ENCODE peak calls at places on chromosome 5, in nine cellular contexts. One of them, this sample, is unnamed.

GRCh38 chr5:157050050-157050449 is 8.9 kb downstream of the HAVCR1 start:
- DNase-seq in CD8-positive, alpha-beta T cell: no peak
- DNase-seq in heart left ventricle: no peak
- DNase-seq in A673: no peak
- DNase-seq in fibroblast of pulmonary artery: no peak
- DNase-seq in dorsolateral prefrontal cortex: no peak
- DNase-seq in choroid plexus epithelial cell: no peak
- DNase-seq in A549: no peak
- DNase-seq in fibroblast of lung: no peak
- DNase-seq in this sample: no peak

GRCh38 chr5:50963647-50964584 is 297.5 kb downstream of the PARP8 start:
- DNase-seq in heart left ventricle: no peak
- DNase-seq in A673: peak; percentile 19
- DNase-seq in choroid plexus epithelial cell: no peak
- DNase-seq in A549: no peak
- DNase-seq in dorsolateral prefrontal cortex: no peak
- DNase-seq in CD8-positive, alpha-beta T cell: no peak
- DNase-seq in fibroblast of pulmonary artery: no peak
- DNase-seq in fibroblast of lung: no peak
- DNase-seq in this sample: no peak

GRCh38 chr5:124057815-124058231 is 545.8 kb downstream of the CSNK1G3 start:
- DNase-seq in choroid plexus epithelial cell: no peak
- DNase-seq in A549: no peak
- DNase-seq in A673: no peak
- DNase-seq in fibroblast of lung: no peak
- DNase-seq in fibroblast of pulmonary artery: no peak
- DNase-seq in CD8-positive, alpha-beta T cell: no peak
- DNase-seq in dorsolateral prefrontal cortex: no peak
- DNase-seq in heart left ventricle: no peak
- DNase-seq in this sample: no peak

GRCh38 chr5:124289641-124290201 is 456.7 kb downstream of the ZNF608 start:
- DNase-seq in A673: no peak
- DNase-seq in CD8-positive, alpha-beta T cell: no peak
- DNase-seq in heart left ventricle: no peak
- DNase-seq in dorsolateral prefrontal cortex: peak; percentile 31
- DNase-seq in fibroblast of pulmonary artery: no peak
- DNase-seq in fibroblast of lung: no peak
- DNase-seq in choroid plexus epithelial cell: no peak
- DNase-seq in A549: no peak
- DNase-seq in this sample: no peak

GRCh38 chr5:107806271-107806670 is 135.5 kb upstream of the EFNA5 start:
- DNase-seq in dorsolateral prefrontal cortex: no peak
- DNase-seq in A549: no peak
- DNase-seq in choroid plexus epithelial cell: no peak
- DNase-seq in fibroblast of lung: no peak
- DNase-seq in fibroblast of pulmonary artery: no peak
- DNase-seq in CD8-positive, alpha-beta T cell: no peak
- DNase-seq in heart left ventricle: no peak
- DNase-seq in A673: no peak
- DNase-seq in this sample: no peak

GRCh38 chr5:143166661-143167420 is 236.6 kb downstream of the NR3C1 start:
- DNase-seq in A549: no peak
- DNase-seq in CD8-positive, alpha-beta T cell: no peak
- DNase-seq in A673: no peak
- DNase-seq in fibroblast of pulmonary artery: no peak
- DNase-seq in fibroblast of lung: no peak
- DNase-seq in dorsolateral prefrontal cortex: no peak
- DNase-seq in heart left ventricle: no peak
- DNase-seq in choroid plexus epithelial cell: no peak
- DNase-seq in this sample: no peak

GRCh38 chr5:168670881-168671575 is 91.9 kb upstream of the PANK3 start:
- DNase-seq in dorsolateral prefrontal cortex: no peak
- DNase-seq in A673: no peak
- DNase-seq in choroid plexus epithelial cell: no peak
- DNase-seq in CD8-positive, alpha-beta T cell: no peak
- DNase-seq in A549: no peak
- DNase-seq in fibroblast of lung: no peak
- DNase-seq in heart left ventricle: no peak
- DNase-seq in fibroblast of pulmonary artery: no peak
- DNase-seq in this sample: no peak

GRCh38 chr5:150556859-150557506 is 49.1 kb downstream of the NDST1 start:
- DNase-seq in fibroblast of lung: no peak
- DNase-seq in CD8-positive, alpha-beta T cell: no peak
- DNase-seq in heart left ventricle: no peak
- DNase-seq in A673: no peak
- DNase-seq in A549: no peak
- DNase-seq in dorsolateral prefrontal cortex: no peak
- DNase-seq in choroid plexus epithelial cell: no peak
- DNase-seq in fibroblast of pulmonary artery: no peak
- DNase-seq in this sample: no peak

GRCh38 chr5:140042551-140043507 is at the start of gene NRG2:
- DNase-seq in fibroblast of pulmonary artery: peak; percentile 44
- DNase-seq in dorsolateral prefrontal cortex: peak; percentile 66
- DNase-seq in A549: peak; percentile 89
- DNase-seq in heart left ventricle: peak; percentile 74
- DNase-seq in choroid plexus epithelial cell: peak; percentile 21
- DNase-seq in A673: peak; percentile 66
- DNase-seq in fibroblast of lung: peak; percentile 30
- DNase-seq in CD8-positive, alpha-beta T cell: peak; percentile 46
- DNase-seq in this sample: peak; percentile 43

GRCh38 chr5:138716456-138716924 is 36.7 kb upstream of the CTNNA1 start:
- DNase-seq in dorsolateral prefrontal cortex: no peak
- DNase-seq in choroid plexus epithelial cell: peak; percentile 57
- DNase-seq in heart left ventricle: no peak
- DNase-seq in A673: no peak
- DNase-seq in fibroblast of pulmonary artery: peak; percentile 39
- DNase-seq in A549: no peak
- DNase-seq in fibroblast of lung: no peak
- DNase-seq in CD8-positive, alpha-beta T cell: no peak
- DNase-seq in this sample: no peak

GRCh38 chr5:26802944-26803343 is 235.4 kb downstream of the CDH9 start:
- DNase-seq in heart left ventricle: no peak
- DNase-seq in fibroblast of pulmonary artery: no peak
- DNase-seq in choroid plexus epithelial cell: no peak
- DNase-seq in dorsolateral prefrontal cortex: no peak
- DNase-seq in fibroblast of lung: no peak
- DNase-seq in A673: no peak
- DNase-seq in CD8-positive, alpha-beta T cell: no peak
- DNase-seq in A549: no peak
- DNase-seq in this sample: no peak

GRCh38 chr5:26805076-26805475 is 233.3 kb downstream of the CDH9 start:
- DNase-seq in dorsolateral prefrontal cortex: no peak
- DNase-seq in A673: no peak
- DNase-seq in CD8-positive, alpha-beta T cell: no peak
- DNase-seq in choroid plexus epithelial cell: peak; percentile 1
- DNase-seq in fibroblast of lung: no peak
- DNase-seq in A549: no peak
- DNase-seq in heart left ventricle: no peak
- DNase-seq in fibroblast of pulmonary artery: no peak
- DNase-seq in this sample: no peak

GRCh38 chr5:26812714-26813113 is 225.7 kb downstream of the CDH9 start:
- DNase-seq in fibroblast of lung: no peak
- DNase-seq in A549: no peak
- DNase-seq in A673: no peak
- DNase-seq in CD8-positive, alpha-beta T cell: no peak
- DNase-seq in heart left ventricle: no peak
- DNase-seq in fibroblast of pulmonary artery: no peak
- DNase-seq in dorsolateral prefrontal cortex: no peak
- DNase-seq in choroid plexus epithelial cell: no peak
- DNase-seq in this sample: no peak

GRCh38 chr5:26813235-26813634 is 225.2 kb downstream of the CDH9 start:
- DNase-seq in A673: no peak
- DNase-seq in choroid plexus epithelial cell: no peak
- DNase-seq in CD8-positive, alpha-beta T cell: no peak
- DNase-seq in heart left ventricle: no peak
- DNase-seq in fibroblast of lung: no peak
- DNase-seq in dorsolateral prefrontal cortex: no peak
- DNase-seq in A549: no peak
- DNase-seq in fibroblast of pulmonary artery: no peak
- DNase-seq in this sample: no peak

GRCh38 chr5:26807231-26808199 is 230.9 kb downstream of the CDH9 start:
- DNase-seq in dorsolateral prefrontal cortex: no peak
- DNase-seq in A673: no peak
- DNase-seq in heart left ventricle: no peak
- DNase-seq in CD8-positive, alpha-beta T cell: no peak
- DNase-seq in choroid plexus epithelial cell: no peak
- DNase-seq in A549: no peak
- DNase-seq in fibroblast of pulmonary artery: no peak
- DNase-seq in fibroblast of lung: no peak
- DNase-seq in this sample: no peak
- TF ChIP-seq CTCF in dorsolateral prefrontal cortex: no peak
- TF ChIP-seq CTCF in A673: no peak
- TF ChIP-seq CTCF in heart left ventricle: no peak
- TF ChIP-seq CTCF in CD8-positive, alpha-beta T cell: no peak
- TF ChIP-seq CTCF in choroid plexus epithelial cell: no peak
- TF ChIP-seq CTCF in A549: no peak
- TF ChIP-seq CTCF in fibroblast of pulmonary artery: no peak
- TF ChIP-seq CTCF in fibroblast of lung: no peak
- TF ChIP-seq CTCF in this sample: no peak

GRCh38 chr5:135029468-135030122 is 4.4 kb downstream of the PITX1 start:
- DNase-seq in dorsolateral prefrontal cortex: no peak
- DNase-seq in CD8-positive, alpha-beta T cell: no peak
- DNase-seq in heart left ventricle: no peak
- DNase-seq in choroid plexus epithelial cell: no peak
- DNase-seq in A673: no peak
- DNase-seq in fibroblast of lung: peak; percentile 14
- DNase-seq in fibroblast of pulmonary artery: peak; percentile 4
- DNase-seq in A549: no peak
- DNase-seq in this sample: no peak

GRCh38 chr5:135027318-135027698 is 6.7 kb downstream of the PITX1 start:
- DNase-seq in dorsolateral prefrontal cortex: no peak
- DNase-seq in choroid plexus epithelial cell: no peak
- DNase-seq in CD8-positive, alpha-beta T cell: no peak
- DNase-seq in heart left ventricle: no peak
- DNase-seq in fibroblast of lung: no peak
- DNase-seq in A549: no peak
- DNase-seq in A673: no peak
- DNase-seq in fibroblast of pulmonary artery: no peak
- DNase-seq in this sample: no peak

GRCh38 chr5:135030123-135030517 is 3.9 kb downstream of the PITX1 start:
- DNase-seq in heart left ventricle: no peak
- DNase-seq in CD8-positive, alpha-beta T cell: no peak
- DNase-seq in A673: no peak
- DNase-seq in dorsolateral prefrontal cortex: no peak
- DNase-seq in choroid plexus epithelial cell: no peak
- DNase-seq in fibroblast of lung: no peak
- DNase-seq in fibroblast of pulmonary artery: no peak
- DNase-seq in A549: no peak
- DNase-seq in this sample: no peak

GRCh38 chr5:135027699-135028615 is 6.1 kb downstream of the PITX1 start:
- DNase-seq in choroid plexus epithelial cell: no peak
- DNase-seq in A549: no peak
- DNase-seq in CD8-positive, alpha-beta T cell: no peak
- DNase-seq in A673: no peak
- DNase-seq in fibroblast of lung: no peak
- DNase-seq in dorsolateral prefrontal cortex: no peak
- DNase-seq in heart left ventricle: no peak
- DNase-seq in fibroblast of pulmonary artery: no peak
- DNase-seq in this sample: no peak

GRCh38 chr5:135028791-135029467 is 5.1 kb downstream of the PITX1 start:
- DNase-seq in heart left ventricle: no peak
- DNase-seq in A549: no peak
- DNase-seq in A673: no peak
- DNase-seq in choroid plexus epithelial cell: no peak
- DNase-seq in fibroblast of pulmonary artery: peak; percentile 2
- DNase-seq in dorsolateral prefrontal cortex: no peak
- DNase-seq in CD8-positive, alpha-beta T cell: no peak
- DNase-seq in fibroblast of lung: no peak
- DNase-seq in this sample: no peak
- H3K4me3 ChIP-seq in heart left ventricle: no peak overlapping the region
- H3K4me3 ChIP-seq in A549: no peak overlapping the region
- H3K4me3 ChIP-seq in A673: no peak overlapping the region
- H3K4me3 ChIP-seq in choroid plexus epithelial cell: no peak overlapping the region
- H3K4me3 ChIP-seq in fibroblast of pulmonary artery: no peak overlapping the region
- H3K4me3 ChIP-seq in dorsolateral prefrontal cortex: no peak overlapping the region
- H3K4me3 ChIP-seq in CD8-positive, alpha-beta T cell: no peak overlapping the region
- H3K4me3 ChIP-seq in fibroblast of lung: no peak overlapping the region
- H3K4me3 ChIP-seq in this sample: no peak overlapping the region

DNA sequence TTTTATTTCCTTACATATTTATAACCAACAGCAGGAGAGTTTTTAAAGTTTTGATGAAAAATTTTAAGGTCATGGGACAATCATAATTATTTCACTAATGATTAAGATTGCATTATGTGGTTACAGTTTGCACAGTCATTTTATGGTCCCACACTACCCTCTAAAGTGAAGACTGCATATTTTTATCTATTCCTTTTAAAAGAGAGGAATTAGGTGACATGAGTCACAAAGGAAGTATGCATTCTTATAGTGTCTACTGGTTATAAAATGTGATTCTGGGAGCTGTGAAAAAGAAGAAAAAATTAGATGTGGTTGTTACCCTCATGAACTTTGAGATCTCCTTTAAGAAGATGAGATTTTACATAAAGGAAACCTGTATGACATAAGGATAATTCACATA is 87.9 kb upstream of the GRIA1 start:
- DNase-seq in A549: no peak
- DNase-seq in choroid plexus epithelial cell: peak; percentile 18
- DNase-seq in A673: peak; percentile 38
- DNase-seq in CD8-positive, alpha-beta T cell: no peak
- DNase-seq in fibroblast of pulmonary artery: peak; percentile 10
- DNase-seq in fibroblast of lung: no peak
- DNase-seq in heart left ventricle: no peak
- DNase-seq in dorsolateral prefrontal cortex: no peak
- DNase-seq in this sample: peak; percentile 80
- TF ChIP-seq CTCF in A549: no peak
- TF ChIP-seq CTCF in choroid plexus epithelial cell: no peak
- TF ChIP-seq CTCF in A673: no peak
- TF ChIP-seq CTCF in CD8-positive, alpha-beta T cell: no peak
- TF ChIP-seq CTCF in fibroblast of pulmonary artery: no peak
- TF ChIP-seq CTCF in fibroblast of lung: no peak
- TF ChIP-seq CTCF in heart left ventricle: no peak
- TF ChIP-seq CTCF in dorsolateral prefrontal cortex: no peak
- TF ChIP-seq CTCF in this sample: no peak

DNA sequence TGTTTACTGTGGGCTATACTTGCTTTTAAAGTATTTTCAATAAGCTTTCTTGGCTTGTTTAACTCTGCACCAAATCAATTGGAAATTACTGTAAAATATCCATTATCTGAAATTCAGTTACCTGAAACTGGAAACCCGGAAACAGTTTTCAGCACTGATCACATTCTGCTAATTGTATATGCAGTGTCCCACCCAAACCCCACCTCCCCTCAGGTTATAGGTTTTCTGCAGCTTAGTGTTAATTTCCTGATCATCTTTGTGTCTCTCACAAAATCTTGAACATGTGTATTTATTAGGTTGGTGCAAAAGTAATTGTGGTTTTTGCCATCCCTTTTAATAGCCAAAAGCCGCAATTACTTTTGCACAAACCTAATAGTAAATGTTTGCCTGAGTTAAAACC is 1.3 kb downstream of the SNX2 start:
- DNase-seq in A549: no peak
- DNase-seq in fibroblast of lung: no peak
- DNase-seq in dorsolateral prefrontal cortex: no peak
- DNase-seq in heart left ventricle: no peak
- DNase-seq in choroid plexus epithelial cell: no peak
- DNase-seq in CD8-positive, alpha-beta T cell: no peak
- DNase-seq in A673: no peak
- DNase-seq in fibroblast of pulmonary artery: no peak
- DNase-seq in this sample: no peak
- H3K4me3 ChIP-seq in A549: peak overlapping the region; percentile 84
- H3K4me3 ChIP-seq in fibroblast of lung: peak overlapping the region; percentile 97
- H3K4me3 ChIP-seq in dorsolateral prefrontal cortex: peak overlapping the region; percentile 86
- H3K4me3 ChIP-seq in heart left ventricle: peak overlapping the region; percentile 71
- H3K4me3 ChIP-seq in choroid plexus epithelial cell: peak overlapping the region; percentile 93
- H3K4me3 ChIP-seq in CD8-positive, alpha-beta T cell: peak overlapping the region; percentile 72
- H3K4me3 ChIP-seq in A673: peak overlapping the region; percentile 98
- H3K4me3 ChIP-seq in fibroblast of pulmonary artery: peak overlapping the region; percentile 99
- H3K4me3 ChIP-seq in this sample: peak overlapping the region; percentile 95

GRCh38 chr5:171272996-171273970 is 35.8 kb upstream of the TLX3 start:
- DNase-seq in A549: no peak
- DNase-seq in heart left ventricle: no peak
- DNase-seq in fibroblast of lung: peak; percentile 26
- DNase-seq in CD8-positive, alpha-beta T cell: no peak
- DNase-seq in A673: no peak
- DNase-seq in fibroblast of pulmonary artery: peak; percentile 49
- DNase-seq in choroid plexus epithelial cell: peak; percentile 72
- DNase-seq in dorsolateral prefrontal cortex: no peak
- DNase-seq in this sample: peak; percentile 48
- TF ChIP-seq CTCF in A549: peak; percentile 40
- TF ChIP-seq CTCF in heart left ventricle: peak; percentile 19
- TF ChIP-seq CTCF in fibroblast of lung: peak; percentile 19
- TF ChIP-seq CTCF in CD8-positive, alpha-beta T cell: no peak
- TF ChIP-seq CTCF in A673: peak; percentile 34
- TF ChIP-seq CTCF in fibroblast of pulmonary artery: peak; percentile 44
- TF ChIP-seq CTCF in choroid plexus epithelial cell: peak; percentile 70
- TF ChIP-seq CTCF in dorsolateral prefrontal cortex: no peak
- TF ChIP-seq CTCF in this sample: peak; percentile 50

This sample was measured in AG10803.